ENCODE peak calls at places on chromosomes 7 and 10, in six cellular contexts. D is lower lobe of right lung; J is IMR-90; H is breast epithelium; S is CD4-positive, alpha-beta memory T cell; V is SJSA1. A is an unnamed sample.

GRCh38 chr10:124650263-124650662 is 93.9 kb downstream of the FAM53B start:
- DNase-seq in V (no peak), H (no peak), J (no peak), D (no peak), S (peak; percentile 47), A (no peak)

GRCh38 chr10:75187961-75188426 is 22.6 kb upstream of the VDAC2 start:
- DNase-seq in J (peak; percentile 74), H (peak; percentile 54), D (no peak), S (peak; percentile 80), V (peak; percentile 57), A (peak; percentile 16)

GRCh38 chr7:51009716-51010496 is 227.2 kb upstream of the GRB10 start:
- DNase-seq in J (peak; percentile 28), D (no peak), S (no peak), V (no peak), H (no peak), A (no peak)

GRCh38 chr10:79074732-79075131 is 6.0 kb downstream of the ZMIZ1 start:
- DNase-seq in V (no peak), D (peak; percentile 61), S (no peak), J (no peak), H (no peak), A (no peak)

GRCh38 chr10:31018977-31019376 is 12.7 kb downstream of the ZNF438 start:
- DNase-seq in J (no peak), S (no peak), D (no peak), H (no peak), V (no peak), A (peak; percentile 61)

GRCh38 chr7:23106801-23107713 is 1.5 kb downstream of the KLHL7 start:
- DNase-seq in H (no peak), V (no peak), S (no peak), J (peak; percentile 14), D (no peak), A (no peak)

GRCh38 chr10:3172081-3172445 is 519 bp downstream of the PITRM1 start:
- DNase-seq in S (no peak), J (peak; percentile 78), H (no peak), V (peak; percentile 53), D (no peak), A (peak; percentile 5)

GRCh38 chr10:18658301-18658991 is 785 bp upstream of the ARL5B start:
- DNase-seq in S (peak; percentile 42), H (no peak), V (no peak), D (no peak), J (peak; percentile 36), A (peak; percentile 4)

GRCh38 chr10:79342811-79343541 is 4.3 kb upstream of the PPIF start:
- DNase-seq in H (no peak), S (no peak), V (no peak), J (peak; percentile 29), D (no peak), A (no peak)

GRCh38 chr7:122006687-122007086 is 133.7 kb downstream of the PTPRZ1 start:
- DNase-seq in V (no peak), S (no peak), H (no peak), J (no peak), D (no peak), A (no peak)

GRCh38 chr7:86469680-86470295 is 173.9 kb upstream of the GRM3 start:
- DNase-seq in D (no peak), V (peak; percentile 66), S (peak; percentile 39), J (peak; percentile 55), H (no peak), A (peak; percentile 70)

GRCh38 chr7:2052657-2053048 is 180.1 kb downstream of the MAD1L1 start:
- DNase-seq in V (no peak), S (no peak), J (no peak), H (no peak), D (no peak), A (no peak)

GRCh38 chr7:128932862-128933821 is 4.6 kb upstream of the IRF5 start:
- DNase-seq in J (no peak), V (no peak), D (no peak), S (peak; percentile 56), H (peak; percentile 35), A (no peak)

GRCh38 chr7:67673861-67674260 is 677.2 kb downstream of the TYW1 start:
- DNase-seq in D (no peak), S (no peak), V (no peak), H (no peak), J (no peak), A (no peak)

GRCh38 chr10:7029672-7030071 is 381.2 kb downstream of the SFMBT2 start:
- DNase-seq in J (no peak), V (no peak), H (no peak), D (no peak), S (no peak), A (no peak)

GRCh38 chr10:89582022-89582421 is 46.6 kb upstream of the SLC16A12 start:
- DNase-seq in S (no peak), J (no peak), D (no peak), V (no peak), H (no peak), A (no peak)

GRCh38 chr7:79137942-79138341 is 315.5 kb downstream of the MAGI2 start:
- DNase-seq in V (no peak), H (no peak), J (peak; percentile 73), D (no peak), S (no peak), A (no peak)

GRCh38 chr10:88243202-88243744 is 339.8 kb downstream of the RNLS start:
- DNase-seq in S (no peak), H (no peak), V (no peak), D (no peak), J (no peak), A (no peak)

GRCh38 chr7:7104314-7104698 is 78.0 kb upstream of the C1GALT1 start:
- DNase-seq in J (no peak), H (no peak), S (no peak), D (no peak), V (no peak), A (no peak)

GRCh38 chr7:137458399-137458798 is 114.9 kb upstream of the PTN start:
- DNase-seq in H (no peak), S (no peak), J (no peak), V (no peak), D (no peak), A (no peak)

GRCh38 chr7:72310301-72310700 is 101.8 kb downstream of the CALN1 start:
- DNase-seq in J (no peak), V (no peak), D (no peak), S (no peak), H (no peak), A (no peak)

GRCh38 chr10:114806572-114807391 is 14.8 kb upstream of the FHIP2A start:
- DNase-seq in J (no peak), S (no peak), D (no peak), V (no peak), H (no peak), A (no peak)

GRCh38 chr10:75717126-75717916 is 285.9 kb downstream of the LRMDA start:
- DNase-seq in H (no peak), D (no peak), J (no peak), V (no peak), S (no peak), A (no peak)

GRCh38 chr10:79331709-79332108 is 15.6 kb upstream of the PPIF start:
- DNase-seq in H (no peak), D (peak; percentile 55), J (peak; percentile 97), S (peak; percentile 93), V (peak; percentile 98), A (no peak)

GRCh38 chr7:1493571-1493970 is 10.6 kb downstream of the INTS1 start:
- DNase-seq in V (no peak), S (peak; percentile 13), H (no peak), J (no peak), D (no peak), A (no peak)

GRCh38 chr7:88014581-88014980 is 80.5 kb downstream of the ADAM22 start:
- DNase-seq in D (no peak), H (no peak), S (no peak), J (no peak), V (no peak), A (no peak)

GRCh38 chr10:95249467-95249866 is 41.3 kb downstream of the PDLIM1 start:
- DNase-seq in D (no peak), S (no peak), V (no peak), H (no peak), J (no peak), A (no peak)
- H3K4me1 ChIP-seq in D (peaks cover 40% of the 10 kb centered on the region), S (no peaks in the 10 kb centered on the region), V (peaks cover 27% of the 10 kb centered on the region), H (peaks cover 5% of the 10 kb centered on the region), J (peaks cover 28% of the 10 kb centered on the region), A (no peaks in the 10 kb centered on the region)

GRCh38 chr7:74709880-74710671 is 52.6 kb downstream of the GTF2I start:
- DNase-seq in V (no peak), S (no peak), J (peak; percentile 7), D (no peak), H (no peak), A (no peak)

GRCh38 chr7:74713567-74713966 is 56.0 kb downstream of the GTF2I start:
- DNase-seq in J (no peak), H (no peak), V (no peak), D (no peak), S (no peak), A (no peak)

GRCh38 chr7:74707216-74707615 is 49.7 kb downstream of the GTF2I start:
- DNase-seq in V (no peak), J (no peak), S (no peak), D (no peak), H (no peak), A (no peak)

DNA sequence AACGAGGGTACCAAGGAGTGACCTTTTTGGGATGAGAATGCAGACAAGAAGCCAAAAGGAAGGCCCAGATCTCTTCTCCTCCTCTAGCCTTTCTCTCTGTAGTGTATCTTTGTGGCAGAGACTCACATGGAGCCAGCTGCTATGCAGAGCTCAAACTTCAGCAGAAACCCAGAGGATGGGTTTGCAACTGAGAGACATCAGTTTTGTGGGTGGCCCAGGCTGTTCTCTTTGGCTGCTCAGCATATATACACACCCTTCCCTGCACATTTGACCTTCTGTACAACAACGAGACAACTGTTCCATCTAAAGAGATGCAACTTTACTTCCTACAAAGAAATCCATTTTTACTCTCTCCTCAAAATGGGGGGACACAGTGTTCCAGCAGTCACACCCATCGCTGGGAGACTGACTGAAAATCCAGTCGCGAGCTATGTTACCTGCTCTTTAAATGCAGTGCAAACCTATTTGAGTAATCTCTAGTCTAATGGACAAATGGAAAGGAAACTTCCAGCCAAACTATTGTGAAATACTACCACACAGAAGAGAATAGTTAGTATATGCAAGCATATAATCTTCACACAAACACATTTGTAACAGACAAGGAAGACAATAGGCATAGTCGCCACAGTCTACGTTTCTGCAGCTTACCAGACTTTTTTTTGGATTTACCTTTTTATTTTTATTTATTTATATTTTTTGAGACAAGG is 51.2 kb downstream of the GTF2I start:
- DNase-seq in J (no peak), H (no peak), V (no peak), S (no peak), D (no peak), A (no peak)
- H3K27ac ChIP-seq in J (peak overlapping the region; percentile 54), H (no peak overlapping the region), V (no peak overlapping the region), S (no peak overlapping the region), D (no peak overlapping the region), A (no peak overlapping the region)

GRCh38 chr10:71770789-71771188 is 2.5 kb downstream of the VSIR start:
- DNase-seq in J (no peak), V (no peak), H (no peak), D (peak; percentile 74), S (no peak), A (no peak)
- H3K4me3 ChIP-seq in J (no peak overlapping the region), V (no peak overlapping the region), H (peak overlapping the region; percentile 81), D (peak overlapping the region; percentile 80), S (peak overlapping the region; percentile 95), A (no peak overlapping the region)

DNA sequence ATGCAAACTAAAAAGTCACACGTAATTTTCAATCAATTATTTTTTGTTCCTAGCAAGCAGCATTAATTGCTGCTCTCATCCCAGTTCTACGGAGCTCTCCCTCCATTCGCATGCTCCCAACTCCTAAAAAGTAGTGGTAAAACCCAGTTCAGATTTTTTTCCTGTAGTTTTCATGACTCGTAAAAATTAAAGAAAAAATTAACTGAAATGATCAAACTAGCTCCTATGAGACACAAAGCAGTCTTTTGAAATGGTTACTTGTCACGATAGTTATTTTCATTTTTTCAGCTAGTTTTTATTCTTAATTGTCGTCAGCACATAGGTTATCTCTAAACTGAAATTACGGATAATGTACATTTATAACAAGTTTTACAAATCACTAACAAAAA is 1.8 kb downstream of the HNRNPA2B1 start:
- DNase-seq in V (no peak), H (no peak), S (no peak), J (no peak), D (no peak), A (no peak)
- H3K4me1 ChIP-seq in V (peaks cover 21% of the 10 kb centered on the region), H (peaks cover 2% of the 10 kb centered on the region), S (peaks cover 56% of the 10 kb centered on the region), J (peaks cover 5% of the 10 kb centered on the region), D (peaks cover 52% of the 10 kb centered on the region), A (peaks cover 8% of the 10 kb centered on the region)

A was measured in SJCRH30.